ENCODE peak calls at places on chromosomes 2 and 18, in eight cellular contexts. R, U, P, W, D, X, Z and K are unnamed samples.

GRCh38 chr2:134429886-134430285 is 176.0 kb downstream of the MGAT5 start:
- DNase-seq in R (no peak), U (no peak), P (no peak), W (no peak), D (no peak), X (no peak), Z (no peak), K (no peak)

GRCh38 chr2:9752441-9753275 is 90.6 kb upstream of the TAF1B start:
- DNase-seq in R (no peak), U (no peak), P (peak; percentile 41), W (peak; percentile 44), D (no peak), X (peak; percentile 97), Z (peak; percentile 93), K (peak; percentile 82)

GRCh38 chr2:172997031-172997430 is 78.6 kb upstream of the MAP3K20 start:
- DNase-seq in R (no peak), U (no peak), P (no peak), W (no peak), D (no peak), X (no peak), Z (no peak), K (no peak)

GRCh38 chr2:68556384-68556783 is 87.0 kb upstream of the PROKR1 start:
- DNase-seq in R (no peak), U (no peak), P (no peak), W (no peak), D (no peak), X (peak; percentile 38), Z (no peak), K (peak; percentile 48)

GRCh38 chr2:24947758-24948157 is 24.0 kb downstream of the DNAJC27 start:
- DNase-seq in R (no peak), U (no peak), P (no peak), W (no peak), D (no peak), X (no peak), Z (no peak), K (no peak)

GRCh38 chr18:63523660-63524059 is 18.5 kb upstream of the SERPINB12 start:
- DNase-seq in R (no peak), U (no peak), P (no peak), W (peak; percentile 10), D (no peak), X (no peak), Z (no peak), K (no peak)

GRCh38 chr18:56919190-56919589 is 227.7 kb upstream of the BOD1L2 start:
- DNase-seq in R (no peak), U (no peak), P (no peak), W (no peak), D (no peak), X (no peak), Z (no peak), K (no peak)

GRCh38 chr18:57353940-57354461 is 1.6 kb downstream of the ST8SIA3 start:
- DNase-seq in R (peak; percentile 1), U (peak; percentile 83), P (peak; percentile 7), W (peak; percentile 46), D (no peak), X (peak; percentile 27), Z (peak; percentile 3), K (no peak)

GRCh38 chr18:64017870-64018269 is 48.0 kb downstream of the SERPINB8 start:
- DNase-seq in R (no peak), U (no peak), P (no peak), W (peak; percentile 34), D (no peak), X (peak; percentile 18), Z (peak; percentile 10), K (no peak)

GRCh38 chr18:62617793-62618591 is 95.2 kb downstream of the ZCCHC2 start:
- DNase-seq in R (no peak), U (no peak), P (no peak), W (no peak), D (no peak), X (no peak), Z (no peak), K (no peak)

GRCh38 chr2:105143467-105144127 is 97.9 kb upstream of the GPR45 start:
- DNase-seq in R (no peak), U (peak; percentile 43), P (no peak), W (no peak), D (no peak), X (peak; percentile 36), Z (no peak), K (peak; percentile 61)

GRCh38 chr2:40554665-40555294 is 102.9 kb upstream of the SLC8A1 start:
- DNase-seq in R (peak; percentile 2), U (peak; percentile 28), P (peak; percentile 62), W (peak; percentile 64), D (peak; percentile 48), X (peak; percentile 15), Z (peak; percentile 6), K (peak; percentile 9)

GRCh38 chr18:55243852-55244251 is 284.6 kb upstream of the CCDC68 start:
- DNase-seq in R (no peak), U (no peak), P (no peak), W (peak; percentile 89), D (peak; percentile 72), X (no peak), Z (no peak), K (no peak)

GRCh38 chr18:55237665-55238064 is 278.4 kb upstream of the CCDC68 start:
- DNase-seq in R (no peak), U (no peak), P (no peak), W (no peak), D (no peak), X (no peak), Z (no peak), K (no peak)

GRCh38 chr18:55243255-55243654 is 284.0 kb upstream of the CCDC68 start:
- DNase-seq in R (no peak), U (no peak), P (no peak), W (no peak), D (no peak), X (no peak), Z (no peak), K (no peak)

GRCh38 chr18:55239764-55240163 is 280.5 kb upstream of the CCDC68 start:
- DNase-seq in R (no peak), U (no peak), P (no peak), W (peak; percentile 58), D (no peak), X (no peak), Z (no peak), K (no peak)

DNA sequence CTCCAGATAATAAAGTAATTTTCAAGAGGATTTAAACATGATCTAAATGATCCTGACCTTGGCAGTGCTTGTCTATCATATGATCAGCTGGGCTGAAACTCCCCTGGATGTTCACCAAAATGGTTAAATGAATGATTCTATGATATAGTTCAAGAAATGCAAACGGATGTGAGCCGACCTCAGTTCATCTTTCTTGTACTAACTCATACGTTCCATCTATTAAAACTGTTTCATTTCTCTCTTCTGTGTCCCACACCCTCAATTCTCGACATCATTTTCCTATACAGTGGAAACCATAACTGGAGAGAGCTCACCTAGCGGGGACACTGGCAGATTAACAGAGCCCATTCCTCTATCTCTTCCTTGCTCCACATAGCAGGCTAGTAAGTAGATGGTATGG is 281.8 kb upstream of the CCDC68 start:
- DNase-seq in R (no peak), U (no peak), P (no peak), W (no peak), D (no peak), X (no peak), Z (no peak), K (no peak)
- TF ChIP-seq CTCF in R (no peak), U (no peak), P (no peak), W (no peak), D (no peak), X (no peak), Z (no peak), K (no peak)

DNA sequence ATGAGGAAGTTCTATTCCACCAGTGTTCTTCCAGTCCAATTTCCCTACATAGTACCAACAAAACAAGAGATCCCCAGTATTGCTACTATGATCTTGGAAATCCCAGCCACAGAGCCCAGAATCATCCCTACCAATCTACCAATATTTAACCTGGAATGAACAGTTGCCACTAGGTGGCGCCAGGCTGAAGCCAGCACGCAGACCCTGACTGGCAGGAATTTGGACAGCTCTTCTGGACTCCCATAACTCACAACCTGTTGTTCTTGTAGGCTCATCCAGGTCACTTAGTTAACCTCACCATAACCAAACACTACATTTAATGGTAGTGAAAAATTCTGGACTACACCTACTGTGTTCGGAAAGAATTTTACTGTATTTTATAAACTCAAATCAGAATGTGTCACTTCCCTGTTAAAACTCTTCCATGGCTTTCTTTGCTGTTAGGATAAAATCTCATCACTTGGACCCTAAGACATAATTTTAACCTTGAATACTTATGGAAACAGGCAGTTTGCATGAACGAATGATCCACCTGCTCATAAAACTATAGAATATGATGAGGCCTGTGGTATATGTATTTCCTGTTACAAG is 59.8 kb upstream of the SLC38A11 start:
- DNase-seq in R (no peak), U (peak; percentile 59), P (peak; percentile 69), W (peak; percentile 74), D (peak; percentile 50), X (peak; percentile 50), Z (peak; percentile 21), K (peak; percentile 45)
- TF ChIP-seq CTCF in R (peak; percentile 92), U (peak; percentile 94), P (peak; percentile 94), W (peak; percentile 94), D (peak; percentile 82), X (peak; percentile 87), Z (peak; percentile 89), K (peak; percentile 88)

DNA sequence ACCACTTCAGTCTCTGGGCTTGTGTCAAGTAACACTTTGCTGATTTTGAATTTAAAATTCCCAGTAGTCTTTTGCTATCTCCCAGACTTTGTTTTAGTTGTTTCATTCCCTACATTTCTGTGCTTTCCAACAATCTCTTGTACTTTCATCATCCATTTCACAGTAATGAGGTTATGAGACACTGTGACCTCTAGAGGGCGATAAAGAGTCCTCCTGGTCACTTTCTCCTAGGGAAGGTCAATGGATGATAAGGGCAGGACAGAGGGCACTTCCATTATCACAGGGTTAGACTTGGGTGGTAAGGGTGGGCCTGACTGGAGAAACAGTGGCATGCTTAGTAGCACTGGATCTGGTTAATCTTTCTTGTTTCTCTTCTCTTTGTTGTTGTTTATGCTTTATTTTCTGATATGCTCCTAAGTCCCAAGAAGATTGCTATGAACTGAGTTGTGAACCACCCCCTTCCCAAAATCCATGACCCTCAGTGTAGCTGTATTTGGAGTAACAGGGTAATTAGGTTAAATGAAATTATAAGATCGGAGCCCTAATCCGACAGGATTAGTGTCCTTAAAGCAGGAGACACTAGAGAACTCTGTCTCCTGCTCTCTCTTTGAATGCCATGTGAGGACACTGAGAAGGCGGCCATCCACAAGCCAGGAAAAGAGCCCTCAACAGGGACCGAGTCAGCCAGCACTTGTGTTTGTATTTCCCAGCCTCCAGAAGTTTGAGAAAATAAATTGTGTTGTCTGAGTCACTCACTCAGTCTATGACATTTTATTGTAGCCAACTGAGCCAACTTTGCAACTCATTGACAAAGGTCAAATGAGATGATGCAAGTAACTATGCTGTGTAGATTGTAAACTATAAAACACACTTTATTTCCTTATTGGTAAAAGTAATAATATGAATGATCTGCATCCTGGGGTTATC is 779.2 kb downstream of the CNTNAP5 start:
- DNase-seq in R (no peak), U (no peak), P (no peak), W (peak; percentile 53), D (no peak), X (peak; percentile 46), Z (peak; percentile 6), K (no peak)
- TF ChIP-seq CTCF in R (peak; percentile 66), U (peak; percentile 69), P (peak; percentile 49), W (peak; percentile 51), D (peak; percentile 46), X (peak; percentile 75), Z (peak; percentile 11), K (peak; percentile 39)

DNA sequence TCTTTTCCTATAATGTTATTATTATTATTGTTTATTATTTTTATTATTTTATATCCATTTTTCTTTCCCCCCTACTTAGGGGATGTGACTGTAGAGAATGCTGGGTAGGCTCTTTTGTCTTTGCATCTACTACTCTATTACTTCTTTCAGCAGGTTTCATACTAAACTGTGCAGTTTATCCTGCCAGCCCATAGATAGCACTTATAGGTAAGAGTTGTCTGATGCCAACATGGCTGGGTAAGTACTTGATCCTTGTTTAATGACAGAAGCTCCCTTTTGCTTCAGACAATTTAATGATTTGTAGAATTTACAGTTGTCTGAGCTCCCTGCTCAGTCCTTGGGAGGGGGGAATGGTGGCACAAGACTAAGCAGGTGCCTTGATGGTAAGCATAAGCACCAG is 262.9 kb upstream of the CDH2 start:
- DNase-seq in R (no peak), U (no peak), P (no peak), W (peak; percentile 69), D (no peak), X (no peak), Z (no peak), K (peak; percentile 28)
- TF ChIP-seq CTCF in R (no peak), U (no peak), P (peak; percentile 38), W (no peak), D (no peak), X (no peak), Z (no peak), K (peak; percentile 56)